ENCODE peak calls at places on chromosomes 12 and 14, in nine cellular contexts. H is keratinocyte; Y is mammary epithelial cell; I is CD4-positive, alpha-beta T cell; U is sigmoid colon; E is A549; W is activated B cell treated with CpG ODN at 0.5 μM for 24 hours; Z is adrenal gland; F is AG09309. K is an unnamed sample.

GRCh38 chr12:32005496-32006125 is 46.4 kb downstream of the RESF1 start:
- DNase-seq in H (no peak), Y (no peak), I (no peak), U (no peak), E (no peak), W (no peak), Z (no peak), F (no peak), K (peak; percentile 9)

GRCh38 chr14:36519431-36520321 is at the start of gene NKX2-1:
- DNase-seq in H (no peak), Y (no peak), I (no peak), U (no peak), E (peak; percentile 31), W (no peak), Z (no peak), F (no peak), K (peak; percentile 91)

GRCh38 chr12:28550757-28551381 is 360.6 kb downstream of the CCDC91 start:
- DNase-seq in H (no peak), Y (peak; percentile 67), I (no peak), U (no peak), E (peak; percentile 23), W (no peak), Z (no peak), F (peak; percentile 45), K (no peak)

GRCh38 chr14:52080171-52080800 is 11.4 kb upstream of the NID2 start:
- DNase-seq in H (peak; percentile 61), Y (peak; percentile 85), I (no peak), U (no peak), E (no peak), W (no peak), Z (no peak), F (no peak), K (peak; percentile 78)

GRCh38 chr14:89600029-89600428 is 183.0 kb upstream of the FOXN3 start:
- DNase-seq in H (no peak), Y (no peak), I (no peak), U (no peak), E (no peak), W (no peak), Z (no peak), F (no peak), K (no peak)

GRCh38 chr12:85803923-85804322 is 32.3 kb downstream of the RASSF9 start:
- DNase-seq in H (no peak), Y (no peak), I (no peak), U (no peak), E (no peak), W (no peak), Z (no peak), F (no peak), K (no peak)

GRCh38 chr12:116142936-116143882 is 134.3 kb downstream of the MED13L start:
- DNase-seq in H (no peak), Y (peak; percentile 75), I (no peak), U (no peak), E (peak; percentile 33), W (no peak), Z (no peak), F (no peak), K (no peak)

GRCh38 chr14:35470775-35471174 is 63.2 kb upstream of the INSM2 start:
- DNase-seq in H (no peak), Y (peak; percentile 23), I (no peak), U (no peak), E (no peak), W (no peak), Z (no peak), F (no peak), K (no peak)

GRCh38 chr12:114904254-114905003 is 220.5 kb upstream of the TBX3 start:
- DNase-seq in H (no peak), Y (peak; percentile 58), I (no peak), U (no peak), E (peak; percentile 61), W (no peak), Z (peak; percentile 31), F (no peak), K (peak; percentile 77)

GRCh38 chr12:41409628-41410027 is 221.5 kb downstream of the PDZRN4 start:
- DNase-seq in H (no peak), Y (no peak), I (no peak), U (no peak), E (no peak), W (no peak), Z (no peak), F (no peak), K (no peak)

GRCh38 chr12:124093297-124093696 is 120.3 kb downstream of the ZNF664 start:
- DNase-seq in H (no peak), Y (no peak), I (no peak), U (no peak), E (no peak), W (no peak), Z (no peak), F (no peak), K (no peak)

GRCh38 chr12:121668750-121669524 is 517 bp downstream of the MORN3 start:
- DNase-seq in H (no peak), Y (no peak), I (peak; percentile 57), U (no peak), E (peak; percentile 51), W (peak; percentile 38), Z (no peak), F (no peak), K (peak; percentile 44)

GRCh38 chr12:50162225-50162624 is 4.9 kb downstream of the CERS5 start:
- DNase-seq in H (no peak), Y (no peak), I (no peak), U (no peak), E (no peak), W (no peak), Z (no peak), F (no peak), K (no peak)
- TF ChIP-seq CTCF in H (no peak), Y (no peak), I (no peak), U (no peak), E (no peak), W (no peak), Z (no peak), F (no peak), K (no peak)

DNA sequence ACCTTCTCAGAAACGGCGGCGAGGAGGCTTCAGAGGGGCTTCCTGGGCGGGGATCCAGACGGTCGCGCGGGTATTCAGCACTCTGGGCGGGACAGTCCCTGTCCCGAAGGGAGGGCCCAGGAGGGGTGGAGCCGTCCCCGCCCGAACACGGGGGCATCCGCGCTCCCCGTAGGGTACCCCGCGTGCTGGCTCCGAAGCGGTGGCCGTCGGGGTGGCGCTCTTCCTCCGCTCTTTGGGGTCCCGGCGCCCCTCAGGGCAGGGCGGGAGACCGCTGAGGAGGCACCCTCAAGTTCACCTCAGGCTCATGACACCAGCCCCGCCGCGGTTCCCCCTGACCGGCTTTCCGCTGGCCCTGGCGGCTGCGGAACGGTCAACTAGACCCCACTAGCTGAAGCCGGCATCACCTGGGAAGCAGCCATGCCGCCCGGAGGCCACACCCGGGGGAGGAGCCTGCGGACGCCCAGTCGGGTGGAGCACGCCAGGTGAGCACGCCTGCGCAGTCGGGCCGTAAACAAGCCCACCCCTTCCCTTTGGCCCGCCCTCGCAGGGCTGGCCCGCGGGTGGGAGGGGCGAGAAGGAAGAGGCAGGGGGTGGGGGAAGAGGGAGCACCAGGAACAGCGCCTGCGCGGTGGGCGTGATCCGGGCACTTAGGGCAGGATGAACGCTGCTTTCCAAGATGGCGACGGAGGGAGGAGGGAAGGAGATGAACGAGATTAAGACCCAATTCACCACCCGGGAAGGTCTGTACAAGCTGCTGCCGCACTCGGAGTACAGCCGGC is at the start of gene WDR20:
- DNase-seq in H (peak; percentile 88), Y (peak; percentile 98), I (peak; percentile 99), U (peak; percentile 98), E (peak; percentile 98), W (peak; percentile 99), Z (peak; percentile 99), F (peak; percentile 77), K (peak; percentile 99)
- TF ChIP-seq CTCF in H (no peak), Y (no peak), I (no peak), U (no peak), E (peak; percentile 37), W (no peak), Z (no peak), F (no peak), K (no peak)

DNA sequence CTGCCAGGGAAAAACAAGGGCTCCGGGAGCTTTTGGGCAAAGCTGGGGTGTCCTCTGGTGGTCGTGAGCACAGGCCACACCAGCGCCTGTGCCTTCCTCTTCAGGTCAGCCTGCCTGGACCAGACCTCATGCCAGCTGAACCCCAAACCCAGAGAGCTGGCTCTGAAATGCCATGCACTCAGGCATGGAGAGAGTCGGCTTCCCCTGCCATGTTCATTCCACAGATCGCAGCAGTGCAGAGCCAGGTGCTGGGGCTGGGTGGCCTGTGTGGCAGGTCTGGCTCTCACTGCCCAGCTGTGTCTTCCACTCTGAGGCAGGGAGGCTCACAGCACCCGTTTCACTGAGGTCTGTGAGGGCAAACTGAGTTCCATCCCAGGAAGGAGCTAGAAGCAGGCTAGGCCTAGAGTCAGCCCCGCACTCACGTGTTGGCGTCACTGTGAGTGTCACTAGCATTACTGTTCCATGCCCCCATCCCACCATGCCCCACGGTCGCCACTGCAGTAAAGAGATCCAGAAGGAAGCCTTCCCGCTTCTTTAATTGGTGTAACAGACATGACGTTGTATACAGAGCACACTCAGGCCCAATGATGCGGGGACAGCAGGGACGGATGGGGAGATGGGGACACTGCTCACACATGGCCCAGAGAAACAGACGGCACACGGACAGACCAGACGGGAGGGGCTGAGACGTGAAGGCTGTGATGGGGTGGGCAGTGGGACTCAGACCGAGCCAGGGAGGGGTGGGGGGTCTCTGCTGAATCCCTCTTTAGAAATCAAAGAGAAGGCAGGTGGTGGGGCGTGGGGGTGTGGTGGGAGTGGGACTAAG is 2.7 kb downstream of the ARL6IP4 start:
- DNase-seq in H (no peak), Y (no peak), I (no peak), U (no peak), E (no peak), W (no peak), Z (no peak), F (no peak), K (no peak)
- TF ChIP-seq CTCF in H (no peak), Y (no peak), I (no peak), U (no peak), E (no peak), W (no peak), Z (no peak), F (no peak), K (no peak)

DNA sequence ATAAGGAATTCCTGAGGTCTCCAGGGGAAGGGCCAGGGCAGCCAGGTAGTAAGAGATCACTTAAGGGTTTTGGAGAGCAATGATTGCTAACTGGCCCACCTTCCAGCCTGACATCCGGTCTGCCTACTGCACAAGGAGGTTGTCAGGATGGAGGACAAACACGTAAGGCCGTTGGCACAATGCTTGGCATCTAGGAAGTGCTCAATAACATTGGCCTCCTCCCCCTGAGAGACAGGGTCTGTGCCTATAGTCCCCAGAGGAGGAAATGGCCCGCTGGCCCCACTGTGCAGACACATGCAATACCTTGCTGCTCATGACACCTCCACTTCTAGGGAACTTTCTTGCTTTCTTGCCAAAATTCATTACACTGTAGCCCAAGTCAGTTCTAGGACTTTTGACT is 73.2 kb downstream of the NTF3 start:
- DNase-seq in H (no peak), Y (no peak), I (no peak), U (no peak), E (no peak), W (no peak), Z (no peak), F (no peak), K (no peak)
- TF ChIP-seq CTCF in H (no peak), Y (no peak), I (no peak), U (no peak), E (no peak), W (no peak), Z (no peak), F (no peak), K (no peak)

DNA sequence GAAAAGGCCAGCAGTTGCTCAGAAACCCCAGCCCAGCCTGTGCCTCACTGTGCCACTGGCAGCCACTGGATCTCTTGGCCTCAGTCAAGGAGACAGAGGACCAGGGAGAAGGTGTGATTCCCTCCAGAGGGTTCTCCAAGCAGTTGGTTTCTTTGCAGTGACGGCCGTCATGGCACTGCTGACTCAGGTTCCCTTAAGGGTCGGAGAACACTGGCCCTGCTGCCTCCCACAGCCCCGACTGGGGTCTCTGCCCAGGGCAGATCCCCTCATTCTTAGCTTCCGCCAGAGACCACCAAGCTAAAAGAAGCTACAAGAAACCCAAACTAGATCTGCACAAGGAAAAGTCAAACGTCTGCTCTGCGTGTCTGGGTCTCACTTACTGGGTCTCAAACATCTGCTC is 16.4 kb downstream of the TSPAN11 start:
- DNase-seq in H (no peak), Y (no peak), I (no peak), U (peak; percentile 35), E (no peak), W (no peak), Z (no peak), F (no peak), K (no peak)
- TF ChIP-seq CTCF in H (no peak), Y (no peak), I (no peak), U (no peak), E (no peak), W (no peak), Z (no peak), F (no peak), K (no peak)